ENCODE peak calls at places on chromosomes 2 and 18, in six cellular contexts. One of them, this sample, is unnamed.

GRCh38 chr2:223558970-223559369 is 43.2 kb downstream of the SCG2 start:
- DNase-seq in adipocyte: no peak
- DNase-seq in GM23338: no peak
- DNase-seq in MCF 10A: no peak
- DNase-seq in left lung: no peak
- DNase-seq in myocyte: no peak
- DNase-seq in this sample: no peak

GRCh38 chr2:203191958-203192357 is 46.9 kb upstream of the CYP20A1 start:
- DNase-seq in adipocyte: no peak
- DNase-seq in GM23338: no peak
- DNase-seq in MCF 10A: no peak
- DNase-seq in left lung: no peak
- DNase-seq in myocyte: no peak
- DNase-seq in this sample: no peak

GRCh38 chr2:167550448-167550847 is 662.2 kb downstream of the XIRP2 start:
- DNase-seq in adipocyte: peak
- DNase-seq in GM23338: peak
- DNase-seq in MCF 10A: peak
- DNase-seq in left lung: no peak
- DNase-seq in myocyte: no peak
- DNase-seq in this sample: no peak

GRCh38 chr2:190646780-190647626 is 1.9 kb upstream of the NAB1 start:
- DNase-seq in adipocyte: peak
- DNase-seq in GM23338: no peak
- DNase-seq in MCF 10A: peak
- DNase-seq in left lung: no peak
- DNase-seq in myocyte: peak
- DNase-seq in this sample: peak

GRCh38 chr18:24009651-24010333 is 4.8 kb upstream of the TTC39C start:
- DNase-seq in adipocyte: no peak
- DNase-seq in GM23338: no peak
- DNase-seq in MCF 10A: no peak
- DNase-seq in left lung: no peak
- DNase-seq in myocyte: peak
- DNase-seq in this sample: no peak

GRCh38 chr2:144014108-144014507 is 505.8 kb downstream of the ZEB2 start:
- DNase-seq in adipocyte: peak
- DNase-seq in GM23338: no peak
- DNase-seq in MCF 10A: no peak
- DNase-seq in left lung: no peak
- DNase-seq in myocyte: no peak
- DNase-seq in this sample: peak

GRCh38 chr2:31235504-31235902 is 1.6 kb downstream of the EHD3 start:
- DNase-seq in adipocyte: peak
- DNase-seq in GM23338: no peak
- DNase-seq in MCF 10A: peak
- DNase-seq in left lung: no peak
- DNase-seq in myocyte: peak
- DNase-seq in this sample: peak

GRCh38 chr2:57080035-57080434 is 896.2 kb downstream of the CCDC85A start:
- DNase-seq in adipocyte: peak
- DNase-seq in GM23338: no peak
- DNase-seq in MCF 10A: peak
- DNase-seq in left lung: no peak
- DNase-seq in myocyte: peak
- DNase-seq in this sample: no peak

GRCh38 chr2:72965016-72965415 is 47.7 kb downstream of the EMX1 start:
- DNase-seq in adipocyte: no peak
- DNase-seq in GM23338: no peak
- DNase-seq in MCF 10A: no peak
- DNase-seq in left lung: peak
- DNase-seq in myocyte: no peak
- DNase-seq in this sample: no peak

GRCh38 chr18:63339920-63340484 is 20.4 kb upstream of the BCL2 start:
- DNase-seq in adipocyte: peak
- DNase-seq in GM23338: peak
- DNase-seq in MCF 10A: peak
- DNase-seq in left lung: no peak
- DNase-seq in myocyte: peak
- DNase-seq in this sample: peak

GRCh38 chr2:149634103-149634502 is 46.5 kb upstream of the MMADHC start:
- DNase-seq in adipocyte: no peak
- DNase-seq in GM23338: no peak
- DNase-seq in MCF 10A: no peak
- DNase-seq in left lung: no peak
- DNase-seq in myocyte: no peak
- DNase-seq in this sample: no peak

GRCh38 chr2:46014911-46015654 is 282.1 kb upstream of the EPAS1 start:
- DNase-seq in adipocyte: peak
- DNase-seq in GM23338: peak
- DNase-seq in MCF 10A: peak
- DNase-seq in left lung: no peak
- DNase-seq in myocyte: peak
- DNase-seq in this sample: peak

GRCh38 chr2:229226372-229226771 is 44.7 kb downstream of the PID1 start:
- DNase-seq in adipocyte: no peak
- DNase-seq in GM23338: no peak
- DNase-seq in MCF 10A: no peak
- DNase-seq in left lung: no peak
- DNase-seq in myocyte: no peak
- DNase-seq in this sample: no peak

GRCh38 chr2:191976436-191976835 is 129.5 kb upstream of the CAVIN2 start:
- DNase-seq in adipocyte: peak
- DNase-seq in GM23338: no peak
- DNase-seq in MCF 10A: no peak
- DNase-seq in left lung: no peak
- DNase-seq in myocyte: peak
- DNase-seq in this sample: peak

GRCh38 chr2:151780938-151781337 is 46.7 kb upstream of the NEB start:
- DNase-seq in adipocyte: no peak
- DNase-seq in GM23338: no peak
- DNase-seq in MCF 10A: no peak
- DNase-seq in left lung: no peak
- DNase-seq in myocyte: no peak
- DNase-seq in this sample: no peak

GRCh38 chr2:65530547-65531320 is 98.3 kb upstream of the SPRED2 start:
- DNase-seq in adipocyte: peak
- DNase-seq in GM23338: no peak
- DNase-seq in MCF 10A: peak
- DNase-seq in left lung: no peak
- DNase-seq in myocyte: peak
- DNase-seq in this sample: peak

GRCh38 chr2:109440507-109441156 is 173.1 kb downstream of the SEPTIN10 start:
- DNase-seq in adipocyte: no peak
- DNase-seq in GM23338: no peak
- DNase-seq in MCF 10A: no peak
- DNase-seq in left lung: no peak
- DNase-seq in myocyte: no peak
- DNase-seq in this sample: no peak

GRCh38 chr2:60335533-60336237 is 217.8 kb downstream of the BCL11A start:
- DNase-seq in adipocyte: no peak
- DNase-seq in GM23338: no peak
- DNase-seq in MCF 10A: no peak
- DNase-seq in left lung: no peak
- DNase-seq in myocyte: no peak
- DNase-seq in this sample: no peak

GRCh38 chr2:12694990-12695774 is 21.6 kb upstream of the TRIB2 start:
- DNase-seq in adipocyte: no peak
- DNase-seq in GM23338: no peak
- DNase-seq in MCF 10A: peak
- DNase-seq in left lung: no peak
- DNase-seq in myocyte: no peak
- DNase-seq in this sample: no peak

GRCh38 chr2:42602218-42602936 is 33.9 kb downstream of the MTA3 start:
- DNase-seq in adipocyte: no peak
- DNase-seq in GM23338: no peak
- DNase-seq in MCF 10A: no peak
- DNase-seq in left lung: no peak
- DNase-seq in myocyte: no peak
- DNase-seq in this sample: no peak

GRCh38 chr2:108593547-108594098 is 59.4 kb downstream of the LIMS1 start:
- DNase-seq in adipocyte: peak
- DNase-seq in GM23338: no peak
- DNase-seq in MCF 10A: peak
- DNase-seq in left lung: no peak
- DNase-seq in myocyte: peak
- DNase-seq in this sample: peak

GRCh38 chr18:12455511-12455910 is 47.8 kb downstream of the PRELID3A start:
- DNase-seq in adipocyte: no peak
- DNase-seq in GM23338: no peak
- DNase-seq in MCF 10A: no peak
- DNase-seq in left lung: no peak
- DNase-seq in myocyte: no peak
- DNase-seq in this sample: no peak

GRCh38 chr2:233456934-233457333 is 102.6 kb downstream of the DGKD start:
- DNase-seq in adipocyte: no peak
- DNase-seq in GM23338: no peak
- DNase-seq in MCF 10A: no peak
- DNase-seq in left lung: peak
- DNase-seq in myocyte: no peak
- DNase-seq in this sample: no peak

GRCh38 chr2:65366595-65367125 is 65.7 kb downstream of the SPRED2 start:
- DNase-seq in adipocyte: peak
- DNase-seq in GM23338: no peak
- DNase-seq in MCF 10A: peak
- DNase-seq in left lung: no peak
- DNase-seq in myocyte: peak
- DNase-seq in this sample: peak

GRCh38 chr2:13638181-13638580 is 921.4 kb downstream of the TRIB2 start:
- DNase-seq in adipocyte: no peak
- DNase-seq in GM23338: no peak
- DNase-seq in MCF 10A: no peak
- DNase-seq in left lung: no peak
- DNase-seq in myocyte: peak
- DNase-seq in this sample: peak

GRCh38 chr18:44897445-44898215 is 216.9 kb downstream of the SETBP1 start:
- DNase-seq in adipocyte: no peak
- DNase-seq in GM23338: peak
- DNase-seq in MCF 10A: no peak
- DNase-seq in left lung: no peak
- DNase-seq in myocyte: no peak
- DNase-seq in this sample: no peak

GRCh38 chr18:23585007-23585871 is 1.1 kb downstream of the NPC1 start:
- DNase-seq in adipocyte: peak
- DNase-seq in GM23338: peak
- DNase-seq in MCF 10A: peak
- DNase-seq in left lung: no peak
- DNase-seq in myocyte: peak
- DNase-seq in this sample: peak

GRCh38 chr2:231355802-231356473 is 39.6 kb upstream of the B3GNT7 start:
- DNase-seq in adipocyte: no peak
- DNase-seq in GM23338: no peak
- DNase-seq in MCF 10A: no peak
- DNase-seq in left lung: no peak
- DNase-seq in myocyte: no peak
- DNase-seq in this sample: no peak

This sample was measured in AG10803.